ENCODE peak calls at places on chromosomes 13 and 19, in six cellular contexts. J is HepG2, K is K562, R is GM12878, W is HCT116, H is H1. M is an unnamed sample.

GRCh38 chr13:102293723-102294122 is 108.1 kb downstream of the FGF14 start:
- DNase-seq in H (no peak), W (no peak), K (no peak), R (no peak), J (no peak), M (no peak)

GRCh38 chr13:43445651-43446050 is 341.1 kb downstream of the ENOX1 start:
- DNase-seq in R (no peak), W (no peak), K (no peak), H (no peak), J (no peak), M (no peak)

GRCh38 chr13:113090806-113091205 is 14.8 kb upstream of the F7 start:
- DNase-seq in W (no peak), R (no peak), H (no peak), J (no peak), K (no peak), M (no peak)

GRCh38 chr13:36154567-36155231 is 23.5 kb upstream of the DCLK1 start:
- DNase-seq in R (no peak), W (no peak), K (no peak), H (peak), J (no peak), M (no peak)

GRCh38 chr13:113918981-113919646 is 54.8 kb downstream of the C13orf46 start:
- DNase-seq in J (no peak), W (no peak), R (no peak), K (no peak), H (peak), M (no peak)

GRCh38 chr13:91142572-91142971 is 204.9 kb upstream of the MIR17HG start:
- DNase-seq in J (no peak), R (no peak), K (no peak), H (no peak), W (no peak), M (no peak)

GRCh38 chr19:42540071-42540553 is 11.8 kb upstream of the CEACAM1 start:
- DNase-seq in H (peak), R (no peak), J (no peak), W (no peak), K (no peak), M (no peak)

GRCh38 chr19:51439021-51439465 is 19.2 kb downstream of the SIGLEC8 start:
- DNase-seq in K (peak), H (no peak), R (no peak), W (no peak), J (peak), M (peak)

GRCh38 chr19:1818549-1819195 is 6.6 kb upstream of the ATP8B3 start:
- DNase-seq in R (no peak), H (no peak), J (no peak), K (no peak), W (no peak), M (no peak)

GRCh38 chr13:102591988-102592781 is 4.6 kb upstream of the TPP2 start:
- DNase-seq in H (peak), J (peak), K (peak), R (peak), W (peak), M (peak)

GRCh38 chr19:39544201-39544903 is 4.4 kb upstream of the EID2 start:
- DNase-seq in H (no peak), J (no peak), W (no peak), R (no peak), K (no peak), M (no peak)

GRCh38 chr19:1445932-1446712 is 3.8 kb upstream of the APC2 start:
- DNase-seq in H (peak), K (peak), R (no peak), J (no peak), W (no peak), M (no peak)

GRCh38 chr13:42284068-42284467 is 12.1 kb downstream of the AKAP11 start:
- DNase-seq in J (no peak), H (no peak), K (no peak), R (no peak), W (no peak), M (no peak)

GRCh38 chr19:38617764-38618589 is at the start of gene MAP4K1:
- DNase-seq in H (no peak), R (peak), W (no peak), J (no peak), K (no peak), M (no peak)

GRCh38 chr19:5968431-5969373 is 9.2 kb downstream of the RANBP3 start:
- DNase-seq in K (no peak), W (no peak), H (no peak), J (peak), R (no peak), M (no peak)

GRCh38 chr19:48473161-48473966 is 4.2 kb downstream of the CYTH2 start:
- DNase-seq in H (no peak), K (no peak), J (no peak), R (no peak), W (no peak), M (no peak)

GRCh38 chr19:57587529-57587928 is 3.6 kb downstream of the ZIK1 start:
- DNase-seq in J (no peak), R (no peak), H (no peak), K (no peak), W (no peak), M (no peak)
- TF ChIP-seq ZNF274 in J (no peak), R (no peak), H (no peak), K (no peak), W (no peak), M (no peak)

GRCh38 chr19:10461047-10461949 is 41.0 kb downstream of the PDE4A start:
- DNase-seq in W (peak), J (peak), H (peak), K (peak), R (peak), M (peak)
- TF ChIP-seq YY1 in W (no peak), J (no peak), H (peak), K (no peak), R (no peak), M (no peak)

GRCh38 chr13:46178143-46178542 is 3.8 kb downstream of the LCP1 start:
- DNase-seq in H (no peak), R (no peak), W (no peak), K (no peak), J (no peak), M (no peak)
- H3K9ac ChIP-seq in H (no peak), R (peak), W (no peak), K (no peak), J (no peak), M (no peak)

GRCh38 chr13:108702171-108702570 is 72.8 kb downstream of the MYO16 start:
- DNase-seq in R (no peak), H (no peak), J (no peak), W (no peak), K (no peak), M (no peak)
- TF ChIP-seq ZNF274 in R (no peak), H (no peak), J (no peak), W (no peak), K (no peak), M (no peak)

GRCh38 chr13:105442941-105443340 is 1092.5 kb downstream of the EFNB2 start:
- DNase-seq in K (no peak), J (no peak), W (peak), R (no peak), H (no peak), M (no peak)
- TF ChIP-seq YY1 in K (no peak), J (no peak), W (no peak), R (no peak), H (no peak), M (no peak)

GRCh38 chr19:12997225-12997966 is 2.1 kb downstream of the NFIX start:
- DNase-seq in K (no peak), J (no peak), W (no peak), R (no peak), H (no peak), M (no peak)
- H3K9ac ChIP-seq in K (peak), J (peak), W (peak), R (no peak), H (no peak), M (no peak)

GRCh38 chr19:32676186-32676894 is 692 bp downstream of the RGS9BP start:
- DNase-seq in K (no peak), J (no peak), H (peak), R (no peak), W (no peak), M (no peak)

GRCh38 chr19:32674959-32675719 is at the start of gene ANKRD27:
- DNase-seq in W (peak), J (peak), H (peak), R (peak), K (peak), M (peak)

GRCh38 chr19:32673573-32673972 is 1.4 kb downstream of the ANKRD27 start:
- DNase-seq in H (no peak), K (no peak), R (no peak), W (no peak), J (no peak), M (no peak)

GRCh38 chr19:32675720-32676185 is at the start of gene RGS9BP:
- DNase-seq in H (peak), W (no peak), J (peak), K (peak), R (no peak), M (no peak)

GRCh38 chr19:32674153-32674958 is 624 bp downstream of the ANKRD27 start:
- DNase-seq in H (no peak), W (no peak), K (peak), J (no peak), R (no peak), M (no peak)
- TF ChIP-seq ZNF274 in H (no peak), W (no peak), K (no peak), J (no peak), R (no peak), M (no peak)

GRCh38 chr19:15251749-15252397 is 19.6 kb upstream of the EPHX3 start:
- DNase-seq in W (no peak), R (no peak), H (peak), J (peak), K (peak), M (peak)
- TF ChIP-seq YY1 in W (no peak), R (no peak), H (no peak), J (no peak), K (no peak), M (no peak)

GRCh38 chr13:32783067-32783466 is 196.8 kb downstream of the PDS5B start:
- DNase-seq in K (no peak), R (no peak), J (no peak), H (no peak), W (no peak), M (no peak)
- H3K9ac ChIP-seq in K (no peak), R (no peak), J (no peak), H (no peak), W (no peak), M (no peak)

GRCh38 chr13:45441633-45442032 is 23.1 kb upstream of the COG3 start:
- DNase-seq in W (no peak), J (peak), K (no peak), H (no peak), R (peak), M (no peak)
- TF ChIP-seq ZNF274 in W (no peak), J (no peak), K (no peak), H (no peak), R (no peak), M (no peak)